ENCODE peak calls at places on chromosome 21, in four cellular contexts. Q is K562, Z is GM12878, A is HepG2. C is an unnamed sample.

GRCh38 chr21:36694593-36695282 is 4.2 kb upstream of the SIM2 start:
- DNase-seq in Q (no peak), Z (no peak), A (no peak), C (no peak)

GRCh38 chr21:42117229-42118048 is 46.3 kb downstream of the UMODL1 start:
- DNase-seq in Q (peak), Z (peak), A (peak), C (peak)

GRCh38 chr21:45724345-45724961 is 80.9 kb downstream of the PCBP3 start:
- DNase-seq in Q (no peak), Z (no peak), A (no peak), C (no peak)

GRCh38 chr21:22827422-22827821 is 1829.2 kb downstream of the NCAM2 start:
- DNase-seq in Q (no peak), Z (no peak), A (no peak), C (no peak)

GRCh38 chr21:45862544-45863207 is 118.9 kb upstream of the COL6A1 start:
- DNase-seq in Q (no peak), Z (no peak), A (no peak), C (no peak)

GRCh38 chr21:45097827-45098387 is 23.5 kb downstream of the ADARB1 start:
- DNase-seq in Q (no peak), Z (no peak), A (no peak), C (no peak)

GRCh38 chr21:39863111-39863510 is 4.1 kb upstream of the PCP4 start:
- DNase-seq in Q (no peak), Z (no peak), A (no peak), C (no peak)

GRCh38 chr21:31173881-31174555 is 135.7 kb upstream of the KRTAP19-8 start:
- DNase-seq in Q (no peak), Z (no peak), A (no peak), C (no peak)

GRCh38 chr21:14617040-14617393 is 70.9 kb upstream of the SAMSN1 start:
- DNase-seq in Q (no peak), Z (no peak), A (no peak), C (no peak)

GRCh38 chr21:34909492-34910292 is 139.4 kb downstream of the RUNX1 start:
- DNase-seq in Q (no peak), Z (no peak), A (no peak), C (no peak)

GRCh38 chr21:17089121-17089520 is 423.7 kb upstream of the CXADR start:
- DNase-seq in Q (no peak), Z (no peak), A (no peak), C (no peak)

GRCh38 chr21:41973427-41973831 is 19.6 kb upstream of the C2CD2 start:
- DNase-seq in Q (no peak), Z (no peak), A (no peak), C (no peak)

GRCh38 chr21:45916011-45916840 is 65.3 kb upstream of the COL6A1 start:
- DNase-seq in Q (no peak), Z (no peak), A (no peak), C (no peak)

GRCh38 chr21:46057111-46057709 is 40.7 kb upstream of the COL6A2 start:
- DNase-seq in Q (no peak), Z (no peak), A (no peak), C (no peak)

GRCh38 chr21:46651121-46651520 is 15.6 kb downstream of the PRMT2 start:
- DNase-seq in Q (no peak), Z (no peak), A (no peak), C (no peak)

GRCh38 chr21:29297483-29298347 is 1.0 kb upstream of the BACH1 start:
- DNase-seq in Q (no peak), Z (no peak), A (no peak), C (no peak)
- TF ChIP-seq CHD4 in Q (peak), Z (no peak), A (no peak), C (no peak)

GRCh38 chr21:15852146-15852545 is 122.4 kb downstream of the USP25 start:
- DNase-seq in Q (no peak), Z (no peak), A (no peak), C (no peak)

GRCh38 chr21:15849925-15850324 is 120.1 kb downstream of the USP25 start:
- DNase-seq in Q (no peak), Z (no peak), A (no peak), C (no peak)

GRCh38 chr21:15850645-15851044 is 120.9 kb downstream of the USP25 start:
- DNase-seq in Q (no peak), Z (no peak), A (peak), C (no peak)

GRCh38 chr21:15849161-15849560 is 119.4 kb downstream of the USP25 start:
- DNase-seq in Q (no peak), Z (no peak), A (no peak), C (no peak)

DNA sequence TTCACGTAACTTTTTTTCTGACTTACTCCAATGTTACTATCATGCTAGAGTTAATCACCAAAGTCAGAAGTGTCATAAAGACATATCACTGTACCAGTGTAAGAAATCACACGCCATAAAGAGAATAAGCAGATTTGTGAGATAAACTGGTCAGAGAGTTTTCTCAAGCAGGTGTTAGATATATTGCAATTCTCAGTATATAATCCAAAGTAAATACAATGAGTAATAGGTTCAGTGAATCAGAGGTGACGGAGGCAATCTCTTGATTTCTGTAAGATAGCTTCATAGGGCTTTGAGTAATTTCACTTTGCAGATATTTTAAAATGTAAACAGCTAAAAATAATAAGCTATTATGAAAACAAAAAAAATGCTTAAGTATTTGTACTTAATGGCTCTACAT is 118.8 kb downstream of the USP25 start:
- DNase-seq in Q (no peak), Z (no peak), A (no peak), C (peak)
- TF ChIP-seq CHD4 in Q (no peak), Z (no peak), A (no peak), C (no peak)

DNA sequence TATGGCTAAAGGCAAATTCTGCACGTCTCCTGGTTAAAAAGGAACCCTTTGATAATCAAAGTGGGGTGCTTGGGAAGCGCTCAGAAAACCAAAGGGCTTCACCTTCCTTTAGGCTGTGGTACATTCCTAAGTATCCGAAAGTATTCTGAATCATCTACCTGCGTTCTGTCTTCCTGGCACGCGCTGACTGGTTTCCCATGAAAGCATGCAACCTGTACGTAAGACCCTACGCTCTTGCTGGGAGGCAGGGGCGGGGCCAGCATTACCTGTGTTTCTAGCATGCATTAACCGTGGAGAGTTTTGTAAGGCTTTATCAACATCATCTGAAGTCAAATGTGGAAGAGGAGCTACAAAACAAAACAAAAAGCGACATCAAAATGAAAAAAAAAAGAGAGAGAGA is 96.0 kb downstream of the ERG start:
- DNase-seq in Q (no peak), Z (no peak), A (no peak), C (no peak)
- TF ChIP-seq CHD4 in Q (no peak), Z (no peak), A (no peak), C (no peak)

GRCh38 chr21:33682992-33683627 is 40.8 kb downstream of the ITSN1 start:
- DNase-seq in Q (no peak), Z (no peak), A (peak), C (peak)
- TF ChIP-seq CHD4 in Q (no peak), Z (no peak), A (no peak), C (no peak)

GRCh38 chr21:32576011-32576410 is 9.3 kb downstream of the TCP10L start:
- DNase-seq in Q (no peak), Z (no peak), A (no peak), C (no peak)

GRCh38 chr21:32581732-32582131 is 3.6 kb downstream of the TCP10L start:
- DNase-seq in Q (no peak), Z (no peak), A (no peak), C (no peak)

GRCh38 chr21:32580949-32581348 is 4.4 kb downstream of the TCP10L start:
- DNase-seq in Q (no peak), Z (no peak), A (no peak), C (no peak)

GRCh38 chr21:32574946-32575925 is 10.1 kb downstream of the TCP10L start:
- DNase-seq in Q (no peak), Z (no peak), A (no peak), C (no peak)

GRCh38 chr21:32578107-32578691 is 7.1 kb downstream of the TCP10L start:
- DNase-seq in Q (peak), Z (no peak), A (no peak), C (no peak)
- TF ChIP-seq CHD4 in Q (no peak), Z (no peak), A (no peak), C (no peak)

GRCh38 chr21:32206631-32207030 is 72.2 kb downstream of the MIS18A start:
- DNase-seq in Q (no peak), Z (no peak), A (no peak), C (no peak)

GRCh38 chr21:32203877-32204480 is 74.9 kb downstream of the MIS18A start:
- DNase-seq in Q (no peak), Z (no peak), A (no peak), C (no peak)

GRCh38 chr21:32209580-32209979 is 69.3 kb downstream of the MIS18A start:
- DNase-seq in Q (no peak), Z (no peak), A (no peak), C (no peak)

GRCh38 chr21:32212116-32212515 is 66.7 kb downstream of the MIS18A start:
- DNase-seq in Q (no peak), Z (no peak), A (no peak), C (no peak)

DNA sequence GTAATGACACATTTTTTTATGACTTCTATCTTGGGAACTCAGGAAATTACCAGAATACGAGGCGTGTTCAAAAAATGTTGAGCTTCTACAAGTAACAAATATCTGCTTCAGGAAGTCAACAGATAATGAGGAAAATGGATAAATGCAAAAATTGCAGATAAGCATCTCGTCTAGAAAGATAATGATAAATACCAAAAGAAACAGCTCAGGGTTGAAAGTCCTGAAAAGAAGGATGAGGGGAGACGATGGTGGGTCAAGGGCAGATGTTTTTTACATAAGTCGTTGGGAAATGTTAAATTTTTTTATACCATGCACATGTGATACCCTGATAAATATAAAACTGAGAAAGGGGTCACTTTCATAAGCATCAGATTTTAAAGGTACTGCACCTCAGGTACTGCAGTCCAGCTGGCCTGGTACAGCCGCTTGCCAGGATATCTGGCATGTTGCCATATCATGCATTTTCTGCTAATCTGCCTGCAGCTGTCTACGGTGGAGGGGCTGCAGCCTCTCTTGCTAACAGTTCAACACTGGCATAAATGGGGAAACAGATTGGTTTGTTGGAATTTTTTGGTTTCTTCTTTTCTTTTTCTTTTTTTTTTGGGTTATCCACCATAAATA is 71.6 kb downstream of the MIS18A start:
- DNase-seq in Q (no peak), Z (no peak), A (no peak), C (no peak)
- TF ChIP-seq CHD4 in Q (no peak), Z (no peak), A (no peak), C (no peak)

GRCh38 chr21:16070207-16070651 is 340.4 kb downstream of the USP25 start:
- DNase-seq in Q (no peak), Z (no peak), A (no peak), C (no peak)
- TF ChIP-seq CHD4 in Q (no peak), Z (no peak), A (no peak), C (no peak)

GRCh38 chr21:25934771-25935224 is 200.0 kb downstream of the GABPA start:
- DNase-seq in Q (no peak), Z (no peak), A (peak), C (peak)
- TF ChIP-seq CHD4 in Q (no peak), Z (no peak), A (no peak), C (no peak)